ENCODE peak calls at places on chromosomes 7 and 10, in six cellular contexts. V is heart left ventricle; T is CD8-positive, alpha-beta memory T cell; U is stomach; F is astrocyte; E is vagina. W is an unnamed sample. For H3K36me3 and H3K27me3, the result is how much of the 10 kb centered on the place peaks cover.

GRCh38 chr7:144255471-144255897 is 9.1 kb downstream of the OR2A7 start:
- DNase-seq in U (no peak), V (no peak), F (no peak), T (no peak), E (peak), W (no peak)

GRCh38 chr7:138169441-138169851 is 93.2 kb downstream of the AKR1D1 start:
- DNase-seq in F (peak), V (no peak), U (no peak), T (no peak), E (no peak), W (peak)

GRCh38 chr10:125343118-125343752 is 182.9 kb upstream of the CTBP2 start:
- DNase-seq in V (no peak), U (no peak), E (no peak), T (no peak), F (peak), W (no peak)

GRCh38 chr10:91643700-91644099 is 10.8 kb upstream of the PPP1R3C start:
- DNase-seq in T (no peak), E (no peak), V (no peak), F (no peak), U (peak), W (no peak)

GRCh38 chr7:82481499-82482097 is 38.0 kb upstream of the CACNA2D1 start:
- DNase-seq in T (no peak), V (no peak), E (no peak), U (no peak), F (peak), W (peak)

GRCh38 chr7:147245274-147245673 is 1128.7 kb downstream of the CNTNAP2 start:
- DNase-seq in V (no peak), F (no peak), U (peak), T (no peak), E (no peak), W (no peak)

GRCh38 chr7:114889646-114890285 is 32.1 kb upstream of the MDFIC start:
- DNase-seq in U (no peak), F (peak), T (no peak), E (no peak), V (no peak), W (peak)

GRCh38 chr7:105648561-105649401 is 67.5 kb upstream of the EFCAB10 start:
- DNase-seq in F (no peak), U (peak), T (no peak), E (no peak), V (no peak), W (no peak)

GRCh38 chr10:15744217-15744865 is 24.6 kb upstream of the ITGA8 start:
- DNase-seq in T (no peak), U (peak), E (no peak), V (no peak), F (no peak), W (no peak)

GRCh38 chr7:94782777-94783176 is 124.6 kb upstream of the PPP1R9A start:
- DNase-seq in U (no peak), E (no peak), F (no peak), T (no peak), V (no peak), W (no peak)

DNA sequence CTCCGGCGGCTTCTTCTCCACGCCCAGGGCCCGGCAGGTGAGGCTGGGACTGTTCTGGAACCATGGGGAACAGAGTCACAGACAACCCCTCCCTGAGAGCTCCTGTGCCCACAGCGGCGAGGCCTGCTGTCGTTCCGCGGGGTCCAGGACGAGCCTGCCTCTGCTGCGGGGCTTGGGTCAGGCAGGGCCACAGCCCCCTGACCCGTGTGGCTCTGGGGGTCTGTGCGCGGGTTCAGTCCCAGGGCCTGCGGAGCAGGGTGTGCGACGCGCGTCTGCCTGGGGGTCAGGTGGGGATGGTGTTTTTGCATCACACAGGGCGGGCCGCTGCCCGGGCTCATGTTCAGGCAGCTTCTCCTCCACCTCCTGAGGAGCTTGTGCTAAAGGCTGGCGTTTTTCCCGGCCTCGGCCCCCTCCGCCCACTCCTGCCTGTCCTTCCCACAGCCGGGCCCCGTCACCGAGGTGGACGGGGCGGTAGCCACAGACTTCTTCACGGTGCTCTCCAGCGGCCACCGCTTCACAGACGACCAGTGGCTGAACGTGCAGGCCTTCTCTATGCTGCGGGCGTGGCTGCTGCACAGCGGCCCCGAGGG is 8.4 kb downstream of the AP5Z1 start:
- DNase-seq in E (no peak), U (no peak), F (no peak), V (no peak), T (no peak), W (no peak)
- H3K36me3 ChIP-seq in E (under half), U (half or more), F (under half), V (under half), T (under half), W (under half)

GRCh38 chr7:155428171-155428834 is 29.6 kb upstream of the EN2 start:
- DNase-seq in F (no peak), E (no peak), U (no peak), T (no peak), V (no peak), W (no peak)

GRCh38 chr7:155431711-155432110 is 26.2 kb upstream of the EN2 start:
- DNase-seq in V (peak), U (no peak), E (no peak), T (no peak), F (no peak), W (no peak)

GRCh38 chr7:155431231-155431630 is 26.7 kb upstream of the EN2 start:
- DNase-seq in E (no peak), T (no peak), V (peak), U (no peak), F (no peak), W (no peak)

GRCh38 chr7:155429651-155430050 is 28.3 kb upstream of the EN2 start:
- DNase-seq in U (no peak), F (no peak), E (no peak), T (no peak), V (no peak), W (no peak)

DNA sequence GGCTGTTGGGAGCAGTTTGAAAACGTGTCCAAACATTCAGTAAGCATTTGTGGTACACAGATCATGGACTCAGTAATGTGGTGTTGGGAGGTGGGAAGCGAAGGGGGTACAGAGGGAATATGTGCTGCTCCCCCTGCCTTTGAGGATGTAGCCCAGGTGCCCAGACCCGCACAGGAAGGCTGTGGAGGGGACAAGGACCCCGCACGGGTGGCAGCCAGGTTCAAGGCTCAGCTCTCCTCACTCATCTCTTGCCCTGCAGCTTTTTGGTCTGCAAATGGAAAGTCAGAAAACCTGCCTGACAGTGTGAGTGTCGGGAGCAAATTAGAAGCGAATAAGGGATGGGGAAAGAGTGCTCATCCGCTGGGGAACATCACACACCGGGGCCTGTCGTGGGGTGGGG is 27.3 kb upstream of the EN2 start:
- DNase-seq in E (no peak), U (no peak), F (no peak), T (no peak), V (no peak), W (no peak)
- H3K27me3 ChIP-seq in E (under half), U (under half), F (under half), T (under half), V (under half), W (under half)

DNA sequence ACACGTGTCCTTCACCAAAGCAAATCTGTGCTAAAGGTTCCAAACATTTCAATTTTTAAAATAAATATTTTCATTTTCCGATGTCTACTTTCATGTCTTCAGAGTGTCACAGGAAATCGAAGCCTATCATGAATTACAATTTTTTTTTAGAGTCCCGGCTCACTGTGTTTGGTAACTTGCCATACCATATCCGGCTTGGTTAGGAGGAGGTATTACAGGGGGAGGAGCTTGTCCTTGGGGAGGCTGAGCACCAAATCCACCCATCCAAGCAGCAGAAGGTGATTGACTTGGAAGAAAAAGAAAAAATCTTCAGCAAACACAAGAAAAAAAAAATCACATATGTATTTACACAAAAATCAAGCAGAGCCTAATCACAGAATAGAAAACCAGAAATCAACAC is 21.3 kb downstream of the TIAL1 start:
- DNase-seq in T (peak), U (no peak), V (no peak), E (no peak), F (peak), W (no peak)
- H3K36me3 ChIP-seq in T (under half), U (half or more), V (under half), E (under half), F (half or more), W (under half)

GRCh38 chr7:1650363-1651030 is 19.6 kb upstream of the ELFN1 start:
- DNase-seq in V (no peak), F (no peak), U (no peak), T (no peak), E (no peak), W (no peak)
- H3K27me3 ChIP-seq in V (under half), F (under half), U (under half), T (under half), E (under half), W (under half)

GRCh38 chr7:152706465-152706864 is 30.5 kb upstream of the XRCC2 start:
- DNase-seq in V (no peak), U (no peak), T (no peak), F (no peak), E (no peak), W (no peak)
- H3K36me3 ChIP-seq in V (under half), U (under half), T (under half), F (under half), E (under half), W (under half)